ENCODE peak calls at places on chromosomes 2 and 18, in five cellular contexts. One of them, this sample, is unnamed.
A peak's percentile ranks its signal among the peaks of the same experiment; 100 is the strongest.

GRCh38 chr2:70498054-70498453 is 55.6 kb downstream of the TGFA start:
- DNase-seq in epithelial cell of esophagus: peak; percentile 47
- DNase-seq in lung: no peak
- DNase-seq in AG10803: no peak
- DNase-seq in upper lobe of left lung: no peak
- DNase-seq in this sample: no peak

GRCh38 chr18:46140173-46140572 is 36.0 kb downstream of the HAUS1 start:
- DNase-seq in upper lobe of left lung: no peak
- DNase-seq in AG10803: no peak
- DNase-seq in epithelial cell of esophagus: no peak
- DNase-seq in lung: no peak
- DNase-seq in this sample: no peak

GRCh38 chr2:101255501-101255900 is 2.8 kb downstream of the CNOT11 start:
- DNase-seq in upper lobe of left lung: no peak
- DNase-seq in lung: no peak
- DNase-seq in AG10803: peak; percentile 35
- DNase-seq in epithelial cell of esophagus: peak; percentile 57
- DNase-seq in this sample: no peak

GRCh38 chr2:120777787-120778186 is 42.1 kb downstream of the GLI2 start:
- DNase-seq in AG10803: no peak
- DNase-seq in lung: no peak
- DNase-seq in epithelial cell of esophagus: no peak
- DNase-seq in upper lobe of left lung: no peak
- DNase-seq in this sample: no peak

GRCh38 chr18:463442-464310 is 36.8 kb downstream of the COLEC12 start:
- DNase-seq in AG10803: no peak
- DNase-seq in epithelial cell of esophagus: no peak
- DNase-seq in upper lobe of left lung: no peak
- DNase-seq in lung: no peak
- DNase-seq in this sample: no peak

GRCh38 chr2:222794585-222795579 is 66.0 kb upstream of the ACSL3 start:
- DNase-seq in upper lobe of left lung: no peak
- DNase-seq in AG10803: no peak
- DNase-seq in lung: no peak
- DNase-seq in epithelial cell of esophagus: no peak
- DNase-seq in this sample: no peak

GRCh38 chr2:101089942-101090799 is 61.0 kb downstream of the TBC1D8 start:
- DNase-seq in lung: no peak
- DNase-seq in AG10803: no peak
- DNase-seq in upper lobe of left lung: no peak
- DNase-seq in epithelial cell of esophagus: no peak
- DNase-seq in this sample: no peak

GRCh38 chr2:56077352-56077915 is 106.4 kb upstream of the CCDC85A start:
- DNase-seq in upper lobe of left lung: no peak
- DNase-seq in lung: no peak
- DNase-seq in AG10803: peak; percentile 15
- DNase-seq in epithelial cell of esophagus: peak; percentile 37
- DNase-seq in this sample: peak; percentile 48

GRCh38 chr18:47265197-47265596 is 13.7 kb upstream of the SKOR2 start:
- DNase-seq in AG10803: peak; percentile 85
- DNase-seq in upper lobe of left lung: no peak
- DNase-seq in lung: no peak
- DNase-seq in epithelial cell of esophagus: peak; percentile 2
- DNase-seq in this sample: no peak

GRCh38 chr2:232008907-232009638 is 47.6 kb downstream of the DIS3L2 start:
- DNase-seq in upper lobe of left lung: no peak
- DNase-seq in lung: no peak
- DNase-seq in AG10803: no peak
- DNase-seq in epithelial cell of esophagus: no peak
- DNase-seq in this sample: no peak

GRCh38 chr2:149537098-149537726 is 50.4 kb downstream of the MMADHC start:
- DNase-seq in upper lobe of left lung: no peak
- DNase-seq in AG10803: no peak
- DNase-seq in epithelial cell of esophagus: no peak
- DNase-seq in lung: no peak
- DNase-seq in this sample: no peak

GRCh38 chr2:144454466-144455287 is 65.2 kb downstream of the ZEB2 start:
- DNase-seq in lung: no peak
- DNase-seq in upper lobe of left lung: no peak
- DNase-seq in AG10803: no peak
- DNase-seq in epithelial cell of esophagus: no peak
- DNase-seq in this sample: no peak

GRCh38 chr2:98324181-98324580 is 22.1 kb upstream of the CNGA3 start:
- DNase-seq in upper lobe of left lung: no peak
- DNase-seq in epithelial cell of esophagus: no peak
- DNase-seq in lung: no peak
- DNase-seq in AG10803: no peak
- DNase-seq in this sample: no peak

GRCh38 chr2:226439337-226439736 is 360.3 kb downstream of the IRS1 start:
- DNase-seq in epithelial cell of esophagus: no peak
- DNase-seq in upper lobe of left lung: no peak
- DNase-seq in AG10803: no peak
- DNase-seq in lung: no peak
- DNase-seq in this sample: no peak

GRCh38 chr2:223887127-223887526 is 49.7 kb upstream of the AP1S3 start:
- DNase-seq in AG10803: peak; percentile 47
- DNase-seq in epithelial cell of esophagus: peak; percentile 78
- DNase-seq in lung: no peak
- DNase-seq in upper lobe of left lung: no peak
- DNase-seq in this sample: no peak

GRCh38 chr2:44952143-44952805 is 10.8 kb downstream of the SIX3 start:
- DNase-seq in upper lobe of left lung: peak; percentile 88
- DNase-seq in AG10803: peak; percentile 47
- DNase-seq in epithelial cell of esophagus: peak; percentile 62
- DNase-seq in lung: no peak
- DNase-seq in this sample: no peak

GRCh38 chr2:240961878-240962277 is 36.5 kb upstream of the SNED1 start:
- DNase-seq in lung: no peak
- DNase-seq in epithelial cell of esophagus: no peak
- DNase-seq in upper lobe of left lung: no peak
- DNase-seq in AG10803: no peak
- DNase-seq in this sample: no peak

GRCh38 chr2:40358783-40359182 is 93.1 kb downstream of the SLC8A1 start:
- DNase-seq in lung: no peak
- DNase-seq in AG10803: no peak
- DNase-seq in upper lobe of left lung: no peak
- DNase-seq in epithelial cell of esophagus: peak; percentile 39
- DNase-seq in this sample: no peak

GRCh38 chr2:240404174-240404852 is 31.1 kb upstream of the GPC1 start:
- DNase-seq in AG10803: no peak
- DNase-seq in upper lobe of left lung: no peak
- DNase-seq in epithelial cell of esophagus: no peak
- DNase-seq in lung: no peak
- DNase-seq in this sample: no peak

GRCh38 chr2:101305492-101306123 is 2.9 kb downstream of the RNF149 start:
- DNase-seq in lung: no peak
- DNase-seq in epithelial cell of esophagus: peak; percentile 77
- DNase-seq in upper lobe of left lung: no peak
- DNase-seq in AG10803: peak; percentile 56
- DNase-seq in this sample: no peak

GRCh38 chr2:239696559-239697207 is 295.9 kb upstream of the HDAC4 start:
- DNase-seq in lung: no peak
- DNase-seq in upper lobe of left lung: no peak
- DNase-seq in AG10803: no peak
- DNase-seq in epithelial cell of esophagus: no peak
- DNase-seq in this sample: no peak

GRCh38 chr2:240467149-240467642 is 31.7 kb downstream of the GPC1 start:
- DNase-seq in epithelial cell of esophagus: no peak
- DNase-seq in AG10803: no peak
- DNase-seq in lung: peak; percentile 19
- DNase-seq in upper lobe of left lung: peak; percentile 59
- DNase-seq in this sample: no peak

GRCh38 chr2:25127631-25128030 is 40.7 kb downstream of the POMC start:
- DNase-seq in upper lobe of left lung: no peak
- DNase-seq in AG10803: peak; percentile 63
- DNase-seq in lung: no peak
- DNase-seq in epithelial cell of esophagus: no peak
- DNase-seq in this sample: no peak

GRCh38 chr2:102603904-102604303 is 15.4 kb upstream of the SLC9A2 start:
- DNase-seq in AG10803: no peak
- DNase-seq in epithelial cell of esophagus: peak; percentile 86
- DNase-seq in upper lobe of left lung: no peak
- DNase-seq in lung: no peak
- DNase-seq in this sample: no peak

GRCh38 chr2:105866439-105867170 is 121.9 kb downstream of the NCK2 start:
- DNase-seq in AG10803: peak; percentile 39
- DNase-seq in lung: no peak
- DNase-seq in epithelial cell of esophagus: peak; percentile 31
- DNase-seq in upper lobe of left lung: no peak
- DNase-seq in this sample: no peak

GRCh38 chr2:144730711-144731110 is 210.8 kb upstream of the ZEB2 start:
- DNase-seq in AG10803: peak; percentile 3
- DNase-seq in epithelial cell of esophagus: no peak
- DNase-seq in upper lobe of left lung: no peak
- DNase-seq in lung: no peak
- DNase-seq in this sample: no peak

GRCh38 chr18:79988079-79988924 is at the start of gene TXNL4A:
- DNase-seq in upper lobe of left lung: peak; percentile 98
- DNase-seq in epithelial cell of esophagus: peak; percentile 91
- DNase-seq in lung: peak; percentile 85
- DNase-seq in AG10803: peak; percentile 86
- DNase-seq in this sample: peak; percentile 76
- TF ChIP-seq CTCF in upper lobe of left lung: peak; percentile 33
- TF ChIP-seq CTCF in epithelial cell of esophagus: no peak
- TF ChIP-seq CTCF in lung: peak; percentile 19
- TF ChIP-seq CTCF in AG10803: peak; percentile 36
- TF ChIP-seq CTCF in this sample: no peak

DNA sequence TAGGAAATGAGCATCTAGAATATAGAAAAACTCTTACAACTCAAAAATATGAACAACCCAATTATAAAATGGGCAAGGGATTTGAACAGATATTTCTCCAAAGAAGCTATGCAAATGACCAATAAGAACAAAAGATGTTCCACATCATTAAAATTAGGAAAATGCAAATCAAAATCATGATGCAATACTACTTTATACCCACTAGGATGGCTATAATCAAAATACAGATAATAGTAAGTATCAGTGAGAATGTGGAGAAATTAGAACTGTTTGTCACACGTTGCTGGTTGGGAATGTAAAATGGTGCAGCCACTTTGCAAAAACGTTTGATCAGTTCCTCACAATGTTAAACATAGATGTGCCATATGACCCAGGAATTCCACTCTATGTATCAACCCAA is 558.3 kb downstream of the SLC4A3 start:
- DNase-seq in upper lobe of left lung: no peak
- DNase-seq in lung: no peak
- DNase-seq in AG10803: peak; percentile 35
- DNase-seq in epithelial cell of esophagus: no peak
- DNase-seq in this sample: no peak
- TF ChIP-seq CTCF in upper lobe of left lung: no peak
- TF ChIP-seq CTCF in lung: no peak
- TF ChIP-seq CTCF in AG10803: no peak
- TF ChIP-seq CTCF in epithelial cell of esophagus: no peak
- TF ChIP-seq CTCF in this sample: peak; percentile 64

GRCh38 chr2:145927398-145927951 is 1407.6 kb upstream of the ZEB2 start:
- DNase-seq in epithelial cell of esophagus: no peak
- DNase-seq in lung: no peak
- DNase-seq in upper lobe of left lung: no peak
- DNase-seq in AG10803: no peak
- DNase-seq in this sample: no peak
- TF ChIP-seq CTCF in epithelial cell of esophagus: no peak
- TF ChIP-seq CTCF in lung: no peak
- TF ChIP-seq CTCF in upper lobe of left lung: no peak
- TF ChIP-seq CTCF in AG10803: no peak
- TF ChIP-seq CTCF in this sample: no peak

DNA sequence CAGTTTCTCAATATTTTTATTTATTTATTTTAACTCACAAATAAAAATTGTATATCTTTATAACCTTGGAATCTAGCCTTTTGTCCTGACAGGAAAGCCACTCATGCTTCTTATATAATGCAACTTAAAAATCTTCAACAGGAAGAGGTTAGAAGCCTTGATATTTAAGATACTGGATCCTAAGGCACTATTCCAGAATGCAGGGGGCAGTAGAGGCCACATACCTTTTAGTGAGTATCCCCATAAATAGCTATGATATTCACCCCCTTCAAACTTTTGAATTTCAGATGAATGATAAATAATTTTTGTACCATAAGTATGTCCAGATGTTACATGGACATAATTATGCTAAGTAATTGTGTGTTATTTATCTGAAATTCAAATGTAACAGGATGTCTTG is 592.7 kb upstream of the VRK2 start:
- DNase-seq in lung: no peak
- DNase-seq in upper lobe of left lung: no peak
- DNase-seq in epithelial cell of esophagus: no peak
- DNase-seq in AG10803: no peak
- DNase-seq in this sample: no peak
- TF ChIP-seq CTCF in lung: no peak
- TF ChIP-seq CTCF in upper lobe of left lung: no peak
- TF ChIP-seq CTCF in epithelial cell of esophagus: peak; percentile 11
- TF ChIP-seq CTCF in AG10803: no peak
- TF ChIP-seq CTCF in this sample: no peak

DNA sequence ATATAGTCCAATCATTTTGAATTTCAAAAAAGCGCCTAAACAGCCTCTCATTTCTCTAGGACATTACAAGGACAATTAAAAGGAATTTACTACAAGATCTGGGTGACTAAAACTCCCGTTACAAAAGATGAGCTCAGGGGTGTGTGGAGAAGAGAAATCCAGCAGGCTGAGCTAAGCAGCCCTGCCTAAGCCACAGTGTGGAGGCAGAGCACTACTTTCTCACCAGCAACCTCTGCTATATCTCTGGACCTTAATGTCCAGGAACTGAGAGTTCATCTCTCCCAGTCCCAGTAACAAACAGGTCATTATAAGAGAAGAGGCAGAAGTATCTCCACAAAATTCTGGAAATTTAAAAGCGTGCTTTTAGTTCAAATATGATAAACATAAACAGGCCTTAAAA is 18.9 kb upstream of the ANKRD62 start:
- DNase-seq in epithelial cell of esophagus: no peak
- DNase-seq in upper lobe of left lung: no peak
- DNase-seq in AG10803: no peak
- DNase-seq in lung: no peak
- DNase-seq in this sample: no peak
- TF ChIP-seq CTCF in epithelial cell of esophagus: peak; percentile 49
- TF ChIP-seq CTCF in upper lobe of left lung: no peak
- TF ChIP-seq CTCF in AG10803: no peak
- TF ChIP-seq CTCF in lung: no peak
- TF ChIP-seq CTCF in this sample: no peak

GRCh38 chr18:71784777-71785176 is 759.4 kb downstream of the CBLN2 start:
- DNase-seq in epithelial cell of esophagus: peak; percentile 20
- DNase-seq in upper lobe of left lung: no peak
- DNase-seq in AG10803: no peak
- DNase-seq in lung: no peak
- DNase-seq in this sample: no peak
- TF ChIP-seq CTCF in epithelial cell of esophagus: peak; percentile 28
- TF ChIP-seq CTCF in upper lobe of left lung: no peak
- TF ChIP-seq CTCF in AG10803: no peak
- TF ChIP-seq CTCF in lung: no peak
- TF ChIP-seq CTCF in this sample: peak; percentile 43